ENCODE peak calls at places on chromosomes 4 and X, in five cellular contexts. F is hepatocyte, V is fibroblast of lung, J is A673, Y is keratinocyte. O is an unnamed sample. For H3K4me1, the result is how much of the 10 kb centered on the place peaks cover.

GRCh38 chr4:95798727-95799126 is 41.2 kb upstream of the PDHA2 start:
- DNase-seq in F (no peak), V (no peak), J (no peak), Y (no peak), O (peak)

GRCh38 chrX:48864210-48864609 is 28.8 kb upstream of the PCSK1N start:
- DNase-seq in F (no peak), V (peak), J (no peak), Y (no peak), O (no peak)

GRCh38 chr4:53672873-53673272 is 81.6 kb upstream of the LNX1 start:
- DNase-seq in F (no peak), V (no peak), J (no peak), Y (no peak), O (no peak)

GRCh38 chr4:152991361-152991760 is 55.2 kb downstream of the FHDC1 start:
- DNase-seq in F (no peak), V (no peak), J (no peak), Y (no peak), O (no peak)

GRCh38 chr4:2250764-2251072 is 8.8 kb upstream of the HAUS3 start:
- DNase-seq in F (peak), V (no peak), J (no peak), Y (no peak), O (no peak)

GRCh38 chr4:85398276-85398675 is 76.7 kb upstream of the ARHGAP24 start:
- DNase-seq in F (peak), V (peak), J (no peak), Y (no peak), O (no peak)

GRCh38 chr4:170395773-170396172 is 306.0 kb upstream of the AADAT start:
- DNase-seq in F (no peak), V (no peak), J (no peak), Y (no peak), O (no peak)

GRCh38 chr4:173024203-173024602 is 144.4 kb upstream of the GALNT7 start:
- DNase-seq in F (no peak), V (no peak), J (no peak), Y (no peak), O (no peak)

GRCh38 chr4:110096406-110096805 is 102.0 kb downstream of the ELOVL6 start:
- DNase-seq in F (no peak), V (no peak), J (no peak), Y (no peak), O (no peak)

GRCh38 chr4:123746981-123747380 is 350.4 kb downstream of the SPRY1 start:
- DNase-seq in F (no peak), V (peak), J (no peak), Y (no peak), O (peak)

GRCh38 chr4:15587649-15588048 is 67.5 kb downstream of the FBXL5 start:
- DNase-seq in F (peak), V (peak), J (no peak), Y (no peak), O (no peak)

GRCh38 chr4:21954406-21954805 is 5.8 kb upstream of the KCNIP4 start:
- DNase-seq in F (no peak), V (no peak), J (no peak), Y (no peak), O (no peak)

GRCh38 chrX:106707771-106708454 is 18.6 kb upstream of the RNF128 start:
- DNase-seq in F (peak), V (peak), J (peak), Y (peak), O (no peak)

GRCh38 chr4:123037809-123038208 is 115.4 kb upstream of the NUDT6 start:
- DNase-seq in F (no peak), V (peak), J (no peak), Y (no peak), O (no peak)

GRCh38 chr4:80215449-80216052 is 18.2 kb downstream of the PRDM8 start:
- DNase-seq in F (peak), V (peak), J (peak), Y (no peak), O (peak)

GRCh38 chr4:1823545-1823932 is 30.4 kb downstream of the FGFR3 start:
- DNase-seq in F (no peak), V (no peak), J (no peak), Y (no peak), O (no peak)

GRCh38 chr4:10456270-10457254 is 664 bp downstream of the ZNF518B start:
- DNase-seq in F (peak), V (peak), J (no peak), Y (no peak), O (peak)

GRCh38 chr4:85925071-85925470 is 434.8 kb downstream of the MAPK10 start:
- DNase-seq in F (no peak), V (no peak), J (no peak), Y (no peak), O (no peak)

GRCh38 chrX:119990995-119991787 is 47.6 kb upstream of the NKAP start:
- DNase-seq in F (peak), V (no peak), J (no peak), Y (no peak), O (peak)

GRCh38 chrX:154998204-154998880 is 24.2 kb downstream of the F8 start:
- DNase-seq in F (no peak), V (no peak), J (no peak), Y (no peak), O (no peak)

GRCh38 chrX:111823068-111823467 is 52.9 kb upstream of the TRPC5OS start:
- DNase-seq in F (peak), V (no peak), J (peak), Y (no peak), O (peak)

GRCh38 chr4:55348436-55348835 is 2.4 kb downstream of the SRD5A3 start:
- DNase-seq in F (no peak), V (peak), J (no peak), Y (no peak), O (no peak)

GRCh38 chr4:79141530-79141929 is 184.3 kb downstream of the NAA11 start:
- DNase-seq in F (peak), V (peak), J (no peak), Y (no peak), O (peak)

GRCh38 chr4:53563824-53564223 is 27.5 kb downstream of the LNX1 start:
- DNase-seq in F (no peak), V (peak), J (no peak), Y (peak), O (no peak)

GRCh38 chr4:78951862-78952472 is 12.7 kb upstream of the PAQR3 start:
- DNase-seq in F (peak), V (peak), J (peak), Y (no peak), O (peak)

GRCh38 chr4:38856046-38856445 is 571 bp downstream of the TLR6 start:
- DNase-seq in F (no peak), V (no peak), J (no peak), Y (no peak), O (no peak)

GRCh38 chr4:909821-910220 is 22.3 kb downstream of the GAK start:
- DNase-seq in F (no peak), V (no peak), J (no peak), Y (no peak), O (no peak)

GRCh38 chrX:114344756-114345155 is 239.1 kb upstream of the HTR2C start:
- DNase-seq in F (peak), V (peak), J (peak), Y (peak), O (peak)

GRCh38 chrX:110086916-110087484 is 84.1 kb downstream of the TMEM164 start:
- DNase-seq in F (peak), V (peak), J (no peak), Y (peak), O (peak)

GRCh38 chr4:140633951-140634350 is 65.2 kb upstream of the UCP1 start:
- DNase-seq in F (no peak), V (no peak), J (no peak), Y (no peak), O (no peak)

GRCh38 chr4:126627255-126627654 is 1005.5 kb upstream of the INTU start:
- DNase-seq in F (no peak), V (peak), J (peak), Y (no peak), O (peak)

GRCh38 chrX:16487620-16488380 is 162.2 kb upstream of the S100G start:
- DNase-seq in F (no peak), V (no peak), J (no peak), Y (peak), O (no peak)

GRCh38 chr4:14520171-14520570 is 482.1 kb upstream of the CPEB2 start:
- DNase-seq in F (peak), V (peak), J (peak), Y (no peak), O (no peak)

GRCh38 chrX:121755541-121755940 is 708.1 kb downstream of the GLUD2 start:
- DNase-seq in F (no peak), V (no peak), J (no peak), Y (no peak), O (no peak)

GRCh38 chr4:112751447-112751846 is 114.5 kb downstream of the LARP7 start:
- DNase-seq in F (no peak), V (no peak), J (no peak), Y (no peak), O (peak)

GRCh38 chr4:182085051-182085480 is 158.1 kb upstream of the TENM3 start:
- DNase-seq in F (no peak), V (no peak), J (peak), Y (no peak), O (peak)

GRCh38 chrX:38987135-38987780 is 186.0 kb downstream of the MID1IP1 start:
- DNase-seq in F (no peak), V (peak), J (no peak), Y (no peak), O (no peak)

GRCh38 chr4:100657187-100657586 is 139.4 kb upstream of the EMCN start:
- DNase-seq in F (no peak), V (no peak), J (no peak), Y (no peak), O (no peak)

DNA sequence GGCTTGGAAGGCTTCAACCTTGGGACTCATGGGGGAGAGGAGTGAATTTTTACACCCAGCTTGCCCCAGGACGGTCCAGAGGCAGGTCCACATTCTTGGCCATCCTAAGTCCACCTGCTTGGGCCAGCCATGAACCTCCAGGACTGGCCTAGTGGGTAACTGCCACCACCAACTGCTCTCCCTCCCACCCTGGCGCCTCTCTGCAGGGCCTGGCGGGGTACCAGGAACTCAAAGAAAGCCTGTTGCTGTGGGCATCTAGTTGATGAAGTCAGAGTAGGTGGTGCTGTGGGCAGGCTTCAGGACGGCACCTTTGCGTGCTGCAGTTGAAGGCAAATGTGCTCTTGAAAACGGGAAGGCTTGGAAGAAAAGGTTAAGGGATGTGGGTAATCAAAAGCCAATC is 12.0 kb downstream of the BCOR start:
- DNase-seq in F (no peak), V (no peak), J (no peak), Y (no peak), O (no peak)
- H3K4me1 ChIP-seq in F (half or more), V (under half), J (half or more), Y (under half), O (half or more)

DNA sequence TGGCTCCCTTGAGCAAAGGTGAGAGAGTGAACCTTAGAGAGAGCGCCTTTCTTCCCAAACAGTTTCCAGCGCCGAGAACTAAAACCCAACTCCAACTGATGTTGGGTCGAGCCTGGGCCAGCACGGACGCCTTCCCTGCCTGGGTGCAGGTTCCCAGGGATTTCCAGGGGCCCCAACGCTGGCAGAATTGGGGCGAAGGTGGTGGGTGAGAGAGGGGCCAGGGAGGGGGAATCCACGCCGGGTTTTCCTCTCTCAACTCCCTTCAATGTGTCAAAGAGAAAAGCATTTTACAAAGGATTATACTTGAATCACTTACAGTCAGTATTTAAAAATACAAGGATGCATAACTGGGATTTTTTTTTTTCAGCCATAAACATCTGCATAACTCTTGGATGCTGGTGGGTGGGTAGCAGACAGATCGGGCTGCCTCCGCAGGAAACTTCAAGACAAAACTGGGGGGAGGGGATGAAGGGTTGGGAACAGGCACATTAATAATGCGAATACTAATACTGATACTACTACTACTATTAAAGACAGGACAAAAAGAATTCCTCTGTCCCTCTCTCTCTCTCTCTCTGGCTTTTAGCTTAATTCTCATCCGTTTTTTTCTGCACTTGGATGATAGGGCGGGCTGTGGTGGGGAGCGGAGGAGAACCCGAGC is 1.3 kb upstream of the ARX start:
- DNase-seq in F (no peak), V (no peak), J (no peak), Y (no peak), O (no peak)
- TF ChIP-seq EZH2 in F (no peak), V (no peak), J (no peak), Y (no peak), O (no peak)

DNA sequence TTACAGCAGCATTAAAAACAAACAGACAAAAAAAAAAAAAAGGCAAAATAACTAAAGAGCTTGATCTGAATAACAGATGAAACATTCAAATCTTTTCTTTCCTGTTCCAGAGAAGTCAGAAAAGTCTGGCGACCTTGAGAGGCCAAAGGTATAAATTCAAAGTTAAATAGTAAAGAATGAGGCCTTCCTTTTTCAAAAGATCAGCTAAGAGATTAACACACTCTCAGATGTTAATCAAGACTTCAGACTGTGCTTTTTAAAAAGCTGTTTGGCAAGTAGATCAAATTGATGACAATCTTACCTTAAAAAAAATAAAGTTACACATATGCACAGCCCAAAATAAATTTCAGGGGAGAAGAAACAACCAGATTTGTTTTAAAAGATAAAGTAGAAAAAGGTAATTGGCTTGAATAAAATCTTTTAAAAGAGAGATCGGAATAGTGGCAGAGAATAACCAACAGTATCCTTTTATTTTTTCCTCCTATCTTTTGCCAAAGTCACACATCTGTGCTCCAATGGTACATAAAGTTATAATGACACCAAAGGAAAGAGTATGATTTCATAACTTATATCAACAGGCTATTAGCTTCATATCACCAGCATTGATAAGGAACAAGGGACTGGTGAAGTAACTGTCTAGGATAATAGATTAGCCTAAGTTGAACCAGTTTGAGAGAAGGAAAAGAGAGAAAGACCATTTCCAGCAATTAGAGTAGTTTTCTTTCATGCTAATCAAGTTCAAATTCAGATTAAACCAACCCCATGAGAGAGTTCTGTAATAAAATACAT is 70.4 kb downstream of the METTL14 start:
- DNase-seq in F (no peak), V (no peak), J (no peak), Y (no peak), O (no peak)
- H3K4me1 ChIP-seq in F (under half), V (under half), J (under half), Y (under half), O (under half)

DNA sequence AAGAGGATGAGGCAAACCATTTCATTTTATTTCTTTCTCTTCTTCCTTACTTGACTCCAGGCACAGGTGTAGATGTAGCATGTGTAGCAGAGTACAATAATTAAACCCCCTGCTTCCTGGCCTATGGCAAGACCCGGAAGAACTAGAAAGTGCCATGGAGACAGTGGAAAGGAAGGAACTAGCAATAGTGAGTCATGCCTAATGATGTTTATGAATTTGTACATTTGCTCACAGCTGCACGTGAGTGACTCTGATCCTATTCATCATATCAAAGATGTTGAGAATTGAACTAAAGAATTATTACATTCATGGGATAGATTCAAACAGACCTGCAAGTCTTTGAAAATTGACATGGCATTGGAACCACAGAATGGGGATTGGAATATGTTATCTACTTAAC is 2233.9 kb upstream of the TENM3 start:
- DNase-seq in F (no peak), V (peak), J (no peak), Y (no peak), O (no peak)
- TF ChIP-seq EZH2 in F (no peak), V (no peak), J (no peak), Y (no peak), O (no peak)

DNA sequence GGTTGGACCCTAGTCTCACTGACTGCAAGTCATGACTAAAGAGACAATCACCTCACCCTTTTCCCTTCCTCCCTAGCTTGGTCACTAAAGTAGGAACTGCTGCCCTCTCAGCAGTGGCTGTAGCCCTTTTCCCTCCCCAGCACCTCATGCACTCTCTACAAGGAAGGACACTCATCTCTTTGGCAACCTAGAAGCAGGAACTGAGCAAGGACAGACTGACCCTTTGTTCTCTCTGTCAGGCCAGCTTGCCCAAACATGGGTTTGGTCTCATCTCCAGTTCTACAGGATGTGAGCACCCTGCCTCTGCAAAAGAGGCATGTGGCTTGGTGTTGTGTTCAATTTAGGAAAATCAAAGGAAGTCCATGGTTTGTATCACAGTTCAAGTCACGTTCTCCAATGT is 15.8 kb downstream of the LEF1 start:
- DNase-seq in F (no peak), V (no peak), J (no peak), Y (no peak), O (no peak)
- H3K4me1 ChIP-seq in F (under half), V (under half), J (under half), Y (under half), O (under half)

GRCh38 chrX:153882557-153882956 is 3.4 kb downstream of the L1CAM start:
- DNase-seq in F (no peak), V (no peak), J (no peak), Y (no peak), O (no peak)

GRCh38 chrX:153883163-153883843 is 2.7 kb downstream of the L1CAM start:
- DNase-seq in F (no peak), V (no peak), J (no peak), Y (no peak), O (peak)

GRCh38 chrX:153885208-153885787 is 675 bp downstream of the L1CAM start:
- DNase-seq in F (no peak), V (no peak), J (no peak), Y (no peak), O (no peak)

GRCh38 chrX:153885968-153886903 is at the start of gene L1CAM:
- DNase-seq in F (no peak), V (no peak), J (no peak), Y (no peak), O (peak)

DNA sequence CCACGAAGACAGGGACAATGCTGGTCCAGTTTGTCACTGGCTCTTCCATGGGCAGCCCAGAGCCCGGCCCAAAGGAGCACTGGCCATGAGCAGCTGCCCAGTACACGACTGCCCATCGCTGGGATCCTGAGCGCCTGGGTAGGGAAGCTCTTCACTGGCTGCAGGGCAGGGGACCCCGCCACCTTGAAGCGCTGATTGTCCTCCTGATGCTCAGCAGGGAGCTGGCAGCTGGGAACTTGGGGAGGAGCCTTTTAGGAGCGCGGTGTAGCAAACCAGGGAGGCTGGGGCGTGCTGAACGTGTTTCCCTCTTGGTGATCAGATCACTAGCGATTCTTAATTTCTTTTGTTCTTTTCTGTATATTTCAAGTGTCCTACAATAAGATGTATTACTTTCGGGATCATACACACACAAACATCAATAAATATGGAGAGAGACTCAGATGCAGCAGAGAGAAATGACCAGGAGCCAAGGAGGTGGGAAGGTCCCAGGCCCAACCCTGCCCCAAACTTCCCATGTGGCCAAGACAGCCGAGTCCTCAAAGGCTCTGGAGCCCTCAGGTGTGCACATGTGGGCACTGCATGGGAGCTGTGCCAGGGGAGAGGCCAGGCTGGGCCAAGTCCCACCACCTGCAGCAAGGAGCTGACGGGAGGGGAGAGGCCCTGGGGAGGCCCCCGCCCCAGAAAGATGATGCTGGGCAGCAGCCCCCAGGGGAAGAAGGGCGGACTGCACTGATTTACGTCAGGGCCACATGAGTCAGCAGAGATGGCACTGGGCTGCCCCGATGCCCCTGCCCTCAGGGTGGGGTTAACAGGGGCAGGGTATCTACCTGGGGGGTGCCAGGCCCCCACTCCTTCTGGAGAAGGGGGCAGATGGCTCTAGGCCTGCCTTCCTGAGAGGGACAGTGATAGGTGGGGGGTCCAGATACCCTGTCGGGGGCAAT is 1.6 kb downstream of the L1CAM start:
- DNase-seq in F (no peak), V (no peak), J (no peak), Y (no peak), O (peak)
- TF ChIP-seq EZH2 in F (no peak), V (no peak), J (no peak), Y (no peak), O (no peak)